ENCODE peak calls at places on chromosomes 7 and 10, in five cellular contexts. J is glutamatergic neuron, P is fibroblast of lung, M is Caco-2, B is WTC11. W is an unnamed sample.

GRCh38 chr7:97006146-97006950 is 995 bp downstream of the DLX6 start:
- DNase-seq in J (peak), M (peak), P (peak), B (peak), W (peak)

GRCh38 chr10:102624751-102625330 is 19.4 kb upstream of the TRIM8 start:
- DNase-seq in J (no peak), P (no peak), M (no peak), B (no peak), W (no peak)

GRCh38 chr7:120949393-120949799 is 1.2 kb upstream of the ING3 start:
- DNase-seq in J (no peak), M (no peak), P (no peak), B (no peak), W (no peak)

GRCh38 chr10:116270691-116271592 is 2.1 kb downstream of the GFRA1 start:
- DNase-seq in M (no peak), P (peak), B (peak), J (peak), W (peak)

GRCh38 chr10:56537984-56538383 is 176.9 kb upstream of the ZWINT start:
- DNase-seq in P (peak), B (no peak), M (no peak), J (no peak), W (no peak)

GRCh38 chr10:4549254-4549653 is 276.8 kb upstream of the AKR1E2 start:
- DNase-seq in M (no peak), B (no peak), P (peak), J (no peak), W (no peak)

GRCh38 chr10:69145864-69146263 is 21.9 kb downstream of the VPS26A start:
- DNase-seq in P (no peak), B (no peak), J (no peak), M (no peak), W (no peak)

GRCh38 chr10:124500767-124501166 is 39.1 kb downstream of the LHPP start:
- DNase-seq in M (no peak), B (no peak), P (no peak), J (no peak), W (no peak)

GRCh38 chr7:134527979-134528371 is 608 bp downstream of the AKR1B10 start:
- DNase-seq in B (no peak), J (no peak), M (no peak), P (peak), W (no peak)

GRCh38 chr7:19538036-19538435 is 170.8 kb downstream of the POLR1F start:
- DNase-seq in P (peak), B (no peak), M (no peak), J (no peak), W (no peak)

GRCh38 chr7:95434501-95435421 is at the start of gene PON2:
- DNase-seq in B (peak), M (peak), P (peak), J (peak), W (peak)

GRCh38 chr7:116011584-116011983 is 19.0 kb downstream of the TFEC start:
- DNase-seq in J (no peak), B (no peak), M (no peak), P (no peak), W (no peak)

GRCh38 chr7:47570649-47571050 is 11.3 kb downstream of the TNS3 start:
- DNase-seq in P (peak), M (no peak), B (no peak), J (no peak), W (no peak)

GRCh38 chr7:19920200-19920599 is 146.8 kb upstream of the TMEM196 start:
- DNase-seq in J (no peak), B (no peak), M (no peak), P (peak), W (no peak)

GRCh38 chr10:3567291-3567963 is 217.6 kb downstream of the KLF6 start:
- DNase-seq in M (no peak), J (no peak), B (no peak), P (no peak), W (no peak)

GRCh38 chr10:99694171-99694570 is 34.9 kb downstream of the ENTPD7 start:
- DNase-seq in P (peak), J (no peak), M (no peak), B (no peak), W (no peak)

GRCh38 chr10:52128056-52128683 is 185.9 kb upstream of the DKK1 start:
- DNase-seq in J (peak), M (no peak), B (peak), P (no peak), W (peak)

GRCh38 chr7:130009848-130010688 is 41.1 kb downstream of the ZC3HC1 start:
- DNase-seq in M (no peak), P (peak), J (no peak), B (no peak), W (peak)

GRCh38 chr7:131518626-131519025 is 37.8 kb downstream of the PODXL start:
- DNase-seq in B (no peak), M (no peak), P (no peak), J (no peak), W (no peak)

GRCh38 chr10:133140417-133141143 is 19.4 kb upstream of the KNDC1 start:
- DNase-seq in B (no peak), P (no peak), J (peak), M (no peak), W (peak)

GRCh38 chr7:45663167-45663921 is 89.2 kb downstream of the ADCY1 start:
- DNase-seq in P (peak), B (peak), M (peak), J (no peak), W (peak)

GRCh38 chr10:8365935-8366911 is 311.7 kb downstream of the GATA3 start:
- DNase-seq in P (peak), M (peak), J (no peak), B (no peak), W (no peak)

GRCh38 chr10:93600446-93600860 is 582 bp downstream of the RBP4 start:
- DNase-seq in J (peak), B (peak), P (no peak), M (no peak), W (peak)

GRCh38 chr10:79562135-79562756 is 2.0 kb upstream of the SFTPA2 start:
- DNase-seq in M (peak), B (peak), P (peak), J (peak), W (peak)

GRCh38 chr10:3090914-3091313 is 23.6 kb downstream of the PFKP start:
- DNase-seq in J (no peak), P (peak), B (no peak), M (peak), W (peak)

GRCh38 chr7:155590215-155591023 is 44.1 kb upstream of the CNPY1 start:
- DNase-seq in J (no peak), P (peak), B (peak), M (peak), W (peak)

GRCh38 chr7:93245525-93246432 is 13.6 kb downstream of the VPS50 start:
- DNase-seq in B (no peak), M (peak), P (peak), J (no peak), W (no peak)

GRCh38 chr7:125651823-125652528 is 722.4 kb upstream of the POT1 start:
- DNase-seq in B (no peak), J (no peak), M (no peak), P (no peak), W (peak)

GRCh38 chr7:44962483-44963251 is 16.1 kb downstream of the MYO1G start:
- DNase-seq in P (peak), M (peak), J (peak), B (peak), W (peak)

GRCh38 chr10:99996934-99997648 is 12.7 kb downstream of the DNMBP start:
- DNase-seq in M (no peak), B (no peak), P (peak), J (no peak), W (no peak)

GRCh38 chr7:2125931-2126330 is 106.8 kb downstream of the MAD1L1 start:
- DNase-seq in J (no peak), B (no peak), P (no peak), M (no peak), W (no peak)

GRCh38 chr7:266851-267840 is 22.8 kb upstream of the FOXL3 start:
- DNase-seq in B (peak), J (peak), M (peak), P (no peak), W (peak)

GRCh38 chr10:26217396-26218105 is 977 bp downstream of the GAD2 start:
- DNase-seq in J (peak), B (peak), P (no peak), M (no peak), W (peak)

GRCh38 chr10:13840036-13840435 is 253.3 kb downstream of the PRPF18 start:
- DNase-seq in M (no peak), B (no peak), P (no peak), J (no peak), W (no peak)

GRCh38 chr10:29131952-29132820 is 156.7 kb upstream of the LYZL1 start:
- DNase-seq in B (no peak), J (no peak), P (peak), M (no peak), W (no peak)

GRCh38 chr7:44618754-44619153 is 12.3 kb downstream of the OGDH start:
- DNase-seq in M (peak), J (no peak), B (no peak), P (peak), W (no peak)

GRCh38 chr10:22611425-22612111 is 102.8 kb downstream of the PIP4K2A start:
- DNase-seq in P (no peak), B (no peak), J (no peak), M (no peak), W (no peak)

DNA sequence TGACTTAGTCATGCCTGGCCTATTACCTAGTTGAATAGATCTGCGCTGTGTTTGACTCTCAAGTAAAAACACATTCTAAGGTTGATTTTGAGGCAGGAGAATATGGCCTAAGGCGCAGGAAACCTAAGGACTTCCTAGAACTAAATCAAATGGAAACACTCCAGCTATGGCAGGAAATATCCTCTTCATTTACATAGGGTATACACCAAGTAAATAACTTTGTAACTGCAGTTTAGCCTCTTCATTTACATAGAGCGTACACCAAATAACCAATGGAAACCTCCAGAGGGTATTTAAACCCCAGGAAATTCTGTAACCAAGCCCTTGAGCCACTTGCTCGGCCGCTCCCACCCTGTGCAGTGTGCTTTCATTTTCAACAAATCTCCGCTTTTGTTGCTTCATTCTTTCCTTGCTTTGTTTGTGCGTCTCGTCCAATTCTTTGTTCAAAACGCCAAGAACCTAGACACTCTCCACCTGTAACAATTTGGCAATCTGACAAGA is 35.6 kb upstream of the XRCC2 start:
- DNase-seq in B (no peak), J (no peak), M (no peak), P (no peak), W (no peak)
- TF ChIP-seq CTCF in B (no peak), J (no peak), M (no peak), P (no peak), W (no peak)

GRCh38 chr7:133135451-133135850 is 53.6 kb upstream of the CHCHD3 start:
- DNase-seq in P (peak), B (no peak), J (no peak), M (no peak), W (no peak)

GRCh38 chr7:133140994-133141595 is 59.2 kb upstream of the CHCHD3 start:
- DNase-seq in P (no peak), B (no peak), J (no peak), M (no peak), W (no peak)

GRCh38 chr7:133134810-133135209 is 52.9 kb upstream of the CHCHD3 start:
- DNase-seq in M (no peak), J (no peak), B (no peak), P (no peak), W (no peak)

DNA sequence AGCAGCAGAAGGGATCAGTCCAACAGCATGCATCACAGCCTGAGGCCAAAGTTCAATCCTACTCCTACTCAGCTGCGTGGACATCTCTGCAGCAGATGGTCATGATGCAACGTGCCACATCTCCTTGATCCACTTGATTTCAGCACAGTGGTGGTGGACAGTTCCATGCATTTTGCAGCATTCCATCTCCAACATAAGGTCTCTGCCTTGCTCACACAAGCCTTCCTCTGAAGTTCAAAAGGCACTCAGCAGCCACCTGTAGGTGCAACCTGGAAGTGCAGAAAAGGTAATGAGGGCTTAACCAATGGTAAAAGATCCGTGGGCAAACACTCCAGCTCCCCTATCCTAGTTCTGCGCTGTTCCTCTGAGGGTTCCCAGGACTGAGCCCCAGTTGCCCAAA is 57.5 kb upstream of the CHCHD3 start:
- DNase-seq in P (peak), M (peak), J (peak), B (peak), W (peak)
- TF ChIP-seq CTCF in P (peak), M (peak), J (peak), B (peak), W (peak)

GRCh38 chr7:23100697-23101096 is 4.9 kb upstream of the KLHL7 start:
- DNase-seq in B (peak), J (no peak), P (no peak), M (peak), W (peak)
- TF ChIP-seq CTCF in B (no peak), J (no peak), P (no peak), M (peak), W (peak)

DNA sequence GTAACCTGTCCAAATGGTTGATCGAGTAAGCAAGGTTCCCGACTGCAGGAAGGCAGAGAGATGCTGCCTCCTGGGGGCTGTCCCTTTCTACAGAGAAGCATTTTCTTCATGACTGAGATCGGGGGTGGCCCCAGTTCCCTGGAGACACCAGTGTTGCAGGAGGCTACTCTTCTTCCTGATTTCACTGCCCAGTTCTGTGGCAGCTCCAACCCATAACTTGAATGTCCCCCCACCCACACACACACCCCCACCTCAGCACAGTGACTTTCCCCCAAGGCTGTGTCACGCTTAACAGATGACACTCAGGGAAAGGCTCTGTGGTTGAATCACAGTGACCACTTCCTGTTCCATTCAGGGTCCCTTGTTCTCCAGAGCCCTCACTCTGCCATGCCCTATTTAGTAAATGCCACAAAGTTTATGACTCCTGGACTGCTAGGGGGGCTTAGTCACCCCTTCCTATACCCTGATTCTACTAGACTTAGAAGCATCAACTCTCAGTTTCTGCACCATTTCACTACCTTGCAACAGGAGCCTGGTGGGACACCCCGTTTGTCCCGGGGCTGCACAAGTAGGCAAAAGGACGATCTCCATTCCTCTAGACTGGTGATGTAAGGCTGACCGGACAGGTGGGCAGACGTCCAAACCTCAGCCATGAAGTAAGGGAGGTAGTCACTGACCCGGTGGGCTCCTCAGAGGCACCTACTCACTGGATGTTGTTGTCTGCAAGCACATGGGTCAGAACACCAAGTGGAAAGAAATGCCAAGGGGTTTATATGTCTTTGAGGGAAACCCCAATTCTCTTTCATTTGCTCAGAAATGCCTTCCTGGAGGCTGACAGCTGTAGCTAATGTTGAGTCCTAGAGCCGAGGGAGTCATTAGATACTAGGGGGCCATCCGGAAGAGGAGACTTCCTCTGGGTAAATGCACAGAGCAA is 31.3 kb upstream of the SMC3 start:
- DNase-seq in M (peak), J (no peak), B (peak), P (peak), W (peak)
- TF ChIP-seq CTCF in M (no peak), J (no peak), B (no peak), P (peak), W (peak)

GRCh38 chr10:97612386-97612785 is 20.9 kb downstream of the MORN4 start:
- DNase-seq in M (peak), J (no peak), P (peak), B (no peak), W (peak)
- TF ChIP-seq CTCF in M (peak), J (no peak), P (peak), B (no peak), W (peak)

GRCh38 chr7:89054364-89054763 is 258.8 kb upstream of the TEX47 start:
- DNase-seq in J (no peak), P (no peak), M (no peak), B (no peak), W (no peak)

GRCh38 chr7:89064831-89065230 is 269.3 kb upstream of the TEX47 start:
- DNase-seq in J (no peak), B (no peak), P (peak), M (no peak), W (no peak)

GRCh38 chr7:89060234-89060633 is 264.7 kb upstream of the TEX47 start:
- DNase-seq in B (no peak), J (no peak), P (no peak), M (no peak), W (no peak)
- TF ChIP-seq CTCF in B (no peak), J (no peak), P (no peak), M (no peak), W (no peak)

GRCh38 chr10:121573541-121573941 is 24.7 kb downstream of the FGFR2 start:
- DNase-seq in J (no peak), P (no peak), M (no peak), B (no peak), W (no peak)

GRCh38 chr10:121570316-121570715 is 27.9 kb downstream of the FGFR2 start:
- DNase-seq in P (no peak), M (peak), J (no peak), B (no peak), W (no peak)

GRCh38 chr10:121576139-121576538 is 22.1 kb downstream of the FGFR2 start:
- DNase-seq in J (no peak), B (no peak), M (no peak), P (no peak), W (no peak)

GRCh38 chr10:121574519-121575170 is 23.6 kb downstream of the FGFR2 start:
- DNase-seq in B (no peak), J (no peak), M (no peak), P (no peak), W (no peak)

GRCh38 chr10:121572857-121573540 is 25.2 kb downstream of the FGFR2 start:
- DNase-seq in P (no peak), J (no peak), M (no peak), B (no peak), W (no peak)
- TF ChIP-seq CTCF in P (no peak), J (no peak), M (no peak), B (no peak), W (no peak)

DNA sequence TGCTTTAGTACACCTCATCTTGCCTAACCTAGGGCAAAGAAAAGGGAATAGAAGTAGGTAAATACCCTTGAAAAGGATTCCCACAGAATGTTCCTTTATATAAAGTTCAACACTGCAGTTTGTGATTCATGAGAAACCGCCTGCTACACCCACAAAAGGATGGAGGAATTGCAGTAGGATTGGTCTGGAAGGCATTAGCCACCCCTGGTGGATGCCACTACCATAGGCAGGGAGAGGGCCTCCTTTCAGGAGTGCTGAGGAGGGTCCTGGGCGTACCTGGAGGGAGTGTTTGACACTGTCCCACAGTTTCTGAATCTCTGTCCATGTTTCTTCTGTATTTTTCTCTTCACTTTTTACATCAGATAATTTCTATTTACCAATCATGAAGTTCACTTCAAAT is 221.8 kb upstream of the TMEM72 start:
- DNase-seq in B (peak), P (no peak), J (no peak), M (peak), W (peak)
- TF ChIP-seq CTCF in B (no peak), P (no peak), J (no peak), M (no peak), W (peak)